ENCODE peak calls at places on chromosomes 13 and 19, in nine cellular contexts. N is EL; P is activated T-helper 1 cell treated with Interleukin-2 at 50 U/mL for 16 hours; F is CD8-positive, alpha-beta memory T cell; B is right atrium auricular region; W is pancreas; G is NCI-H1436; I is T-helper 9 cell; R is thoracic aorta. C is an unnamed sample.

GRCh38 chr13:91745962-91746361 is 347.5 kb downstream of the GPC5 start:
- DNase-seq in N (no peak), P (no peak), F (no peak), B (no peak), W (no peak), G (no peak), I (no peak), R (no peak), C (no peak)

GRCh38 chr13:76556632-76557031 is 329.6 kb downstream of the KCTD12 start:
- DNase-seq in N (no peak), P (no peak), F (no peak), B (no peak), W (no peak), G (no peak), I (no peak), R (no peak), C (no peak)

GRCh38 chr19:42216653-42217521 is 590 bp downstream of the DEDD2 start:
- DNase-seq in N (peak), P (no peak), F (no peak), B (no peak), W (peak), G (no peak), I (no peak), R (no peak), C (peak)

GRCh38 chr19:5665781-5666513 is 14.4 kb downstream of the MICOS13 start:
- DNase-seq in N (peak), P (no peak), F (no peak), B (no peak), W (no peak), G (no peak), I (no peak), R (no peak), C (no peak)

GRCh38 chr13:113448885-113449692 is 4.2 kb downstream of the ADPRHL1 start:
- DNase-seq in N (no peak), P (no peak), F (peak), B (no peak), W (peak), G (peak), I (peak), R (no peak), C (no peak)

GRCh38 chr13:59776924-59777690 is 386.6 kb downstream of the DIAPH3 start:
- DNase-seq in N (peak), P (no peak), F (no peak), B (no peak), W (no peak), G (no peak), I (no peak), R (no peak), C (no peak)

GRCh38 chr13:113741101-113741731 is 17.8 kb upstream of the TMEM255B start:
- DNase-seq in N (no peak), P (no peak), F (no peak), B (no peak), W (no peak), G (no peak), I (no peak), R (no peak), C (peak)

GRCh38 chr13:45055198-45055901 is 65.0 kb upstream of the GTF2F2 start:
- DNase-seq in N (peak), P (no peak), F (no peak), B (no peak), W (no peak), G (no peak), I (no peak), R (no peak), C (no peak)

GRCh38 chr13:66895780-66896179 is 334.4 kb downstream of the PCDH9 start:
- DNase-seq in N (no peak), P (no peak), F (no peak), B (no peak), W (no peak), G (no peak), I (no peak), R (no peak), C (no peak)

GRCh38 chr13:24220086-24220703 is 59.7 kb downstream of the SPATA13 start:
- DNase-seq in N (peak), P (no peak), F (no peak), B (no peak), W (peak), G (peak), I (peak), R (peak), C (no peak)

GRCh38 chr19:1845642-1846041 is 2.6 kb downstream of the REXO1 start:
- DNase-seq in N (no peak), P (no peak), F (no peak), B (no peak), W (no peak), G (no peak), I (no peak), R (no peak), C (no peak)